ENCODE peak calls at places on chromosomes 13 and 19, in eight cellular contexts. One of them, this sample, is unnamed.

GRCh38 chr13:26477681-26478080 is 79.8 kb upstream of the WASF3 start:
- DNase-seq in stimulated activated naive CD4-positive, alpha-beta T cell: no peak
- DNase-seq in body of pancreas: no peak
- DNase-seq in NCI-H1417: no peak
- DNase-seq in cardiac fibroblast: no peak
- DNase-seq in dorsolateral prefrontal cortex: no peak
- DNase-seq in COLO829: no peak
- DNase-seq in CD4-positive, alpha-beta T cell: no peak
- DNase-seq in this sample: no peak

GRCh38 chr19:41740415-41741243 is 14.7 kb upstream of the CEACAM6 start:
- DNase-seq in dorsolateral prefrontal cortex: no peak
- DNase-seq in cardiac fibroblast: no peak
- DNase-seq in body of pancreas: no peak
- DNase-seq in stimulated activated naive CD4-positive, alpha-beta T cell: no peak
- DNase-seq in CD4-positive, alpha-beta T cell: no peak
- DNase-seq in COLO829: no peak
- DNase-seq in NCI-H1417: no peak
- DNase-seq in this sample: no peak

GRCh38 chr13:108322206-108322824 is 52.8 kb downstream of the TNFSF13B start:
- DNase-seq in dorsolateral prefrontal cortex: no peak
- DNase-seq in stimulated activated naive CD4-positive, alpha-beta T cell: no peak
- DNase-seq in COLO829: peak
- DNase-seq in cardiac fibroblast: peak
- DNase-seq in CD4-positive, alpha-beta T cell: no peak
- DNase-seq in NCI-H1417: peak
- DNase-seq in body of pancreas: no peak
- DNase-seq in this sample: peak

GRCh38 chr19:17296278-17296677 is 6.9 kb downstream of the ABHD8 start:
- DNase-seq in COLO829: peak
- DNase-seq in NCI-H1417: no peak
- DNase-seq in CD4-positive, alpha-beta T cell: no peak
- DNase-seq in cardiac fibroblast: no peak
- DNase-seq in stimulated activated naive CD4-positive, alpha-beta T cell: no peak
- DNase-seq in dorsolateral prefrontal cortex: no peak
- DNase-seq in body of pancreas: no peak
- DNase-seq in this sample: peak

GRCh38 chr13:42370229-42370628 is 98.3 kb downstream of the AKAP11 start:
- DNase-seq in COLO829: no peak
- DNase-seq in body of pancreas: no peak
- DNase-seq in NCI-H1417: no peak
- DNase-seq in dorsolateral prefrontal cortex: no peak
- DNase-seq in stimulated activated naive CD4-positive, alpha-beta T cell: no peak
- DNase-seq in cardiac fibroblast: no peak
- DNase-seq in CD4-positive, alpha-beta T cell: no peak
- DNase-seq in this sample: no peak

GRCh38 chr13:44908266-44908665 is 81.0 kb downstream of the NUFIP1 start:
- DNase-seq in stimulated activated naive CD4-positive, alpha-beta T cell: no peak
- DNase-seq in COLO829: no peak
- DNase-seq in CD4-positive, alpha-beta T cell: no peak
- DNase-seq in dorsolateral prefrontal cortex: no peak
- DNase-seq in body of pancreas: no peak
- DNase-seq in NCI-H1417: no peak
- DNase-seq in cardiac fibroblast: peak
- DNase-seq in this sample: no peak

GRCh38 chr19:604355-604754 is 14.7 kb downstream of the HCN2 start:
- DNase-seq in COLO829: no peak
- DNase-seq in stimulated activated naive CD4-positive, alpha-beta T cell: no peak
- DNase-seq in dorsolateral prefrontal cortex: no peak
- DNase-seq in NCI-H1417: no peak
- DNase-seq in body of pancreas: no peak
- DNase-seq in cardiac fibroblast: peak
- DNase-seq in CD4-positive, alpha-beta T cell: no peak
- DNase-seq in this sample: no peak

GRCh38 chr19:40687525-40688016 is 2.9 kb downstream of the NUMBL start:
- DNase-seq in dorsolateral prefrontal cortex: peak
- DNase-seq in COLO829: no peak
- DNase-seq in body of pancreas: peak
- DNase-seq in cardiac fibroblast: peak
- DNase-seq in stimulated activated naive CD4-positive, alpha-beta T cell: no peak
- DNase-seq in NCI-H1417: no peak
- DNase-seq in CD4-positive, alpha-beta T cell: no peak
- DNase-seq in this sample: peak

GRCh38 chr19:39408392-39409206 is 2.0 kb downstream of the ZFP36 start:
- DNase-seq in COLO829: no peak
- DNase-seq in CD4-positive, alpha-beta T cell: no peak
- DNase-seq in body of pancreas: peak
- DNase-seq in stimulated activated naive CD4-positive, alpha-beta T cell: peak
- DNase-seq in NCI-H1417: peak
- DNase-seq in cardiac fibroblast: peak
- DNase-seq in dorsolateral prefrontal cortex: no peak
- DNase-seq in this sample: no peak

GRCh38 chr19:16714702-16715294 is 4.8 kb upstream of the NWD1 start:
- DNase-seq in cardiac fibroblast: peak
- DNase-seq in COLO829: peak
- DNase-seq in NCI-H1417: peak
- DNase-seq in CD4-positive, alpha-beta T cell: peak
- DNase-seq in dorsolateral prefrontal cortex: peak
- DNase-seq in body of pancreas: peak
- DNase-seq in stimulated activated naive CD4-positive, alpha-beta T cell: no peak
- DNase-seq in this sample: peak

GRCh38 chr13:29918845-29919244 is 68.4 kb upstream of the UBL3 start:
- DNase-seq in stimulated activated naive CD4-positive, alpha-beta T cell: no peak
- DNase-seq in COLO829: no peak
- DNase-seq in CD4-positive, alpha-beta T cell: no peak
- DNase-seq in cardiac fibroblast: peak
- DNase-seq in body of pancreas: peak
- DNase-seq in dorsolateral prefrontal cortex: no peak
- DNase-seq in NCI-H1417: no peak
- DNase-seq in this sample: peak

GRCh38 chr19:55688422-55689218 is 13.6 kb downstream of the EPN1 start:
- DNase-seq in COLO829: no peak
- DNase-seq in dorsolateral prefrontal cortex: peak
- DNase-seq in CD4-positive, alpha-beta T cell: no peak
- DNase-seq in stimulated activated naive CD4-positive, alpha-beta T cell: no peak
- DNase-seq in body of pancreas: no peak
- DNase-seq in NCI-H1417: peak
- DNase-seq in cardiac fibroblast: no peak
- DNase-seq in this sample: no peak

GRCh38 chr13:51675385-51675784 is 91.1 kb downstream of the WDFY2 start:
- DNase-seq in COLO829: no peak
- DNase-seq in CD4-positive, alpha-beta T cell: no peak
- DNase-seq in body of pancreas: no peak
- DNase-seq in NCI-H1417: no peak
- DNase-seq in cardiac fibroblast: no peak
- DNase-seq in stimulated activated naive CD4-positive, alpha-beta T cell: no peak
- DNase-seq in dorsolateral prefrontal cortex: no peak
- DNase-seq in this sample: no peak

GRCh38 chr19:5588441-5588840 is 20.7 kb upstream of the TINCR start:
- DNase-seq in body of pancreas: no peak
- DNase-seq in stimulated activated naive CD4-positive, alpha-beta T cell: no peak
- DNase-seq in CD4-positive, alpha-beta T cell: no peak
- DNase-seq in cardiac fibroblast: no peak
- DNase-seq in NCI-H1417: no peak
- DNase-seq in dorsolateral prefrontal cortex: no peak
- DNase-seq in COLO829: no peak
- DNase-seq in this sample: peak

GRCh38 chr13:76937416-76937815 is 10.9 kb upstream of the ACOD1 start:
- DNase-seq in CD4-positive, alpha-beta T cell: no peak
- DNase-seq in cardiac fibroblast: peak
- DNase-seq in NCI-H1417: no peak
- DNase-seq in COLO829: peak
- DNase-seq in stimulated activated naive CD4-positive, alpha-beta T cell: no peak
- DNase-seq in body of pancreas: no peak
- DNase-seq in dorsolateral prefrontal cortex: no peak
- DNase-seq in this sample: peak

GRCh38 chr13:69589531-69589930 is 518.1 kb upstream of the ATXN8OS start:
- DNase-seq in dorsolateral prefrontal cortex: no peak
- DNase-seq in body of pancreas: no peak
- DNase-seq in NCI-H1417: no peak
- DNase-seq in COLO829: no peak
- DNase-seq in cardiac fibroblast: no peak
- DNase-seq in CD4-positive, alpha-beta T cell: no peak
- DNase-seq in stimulated activated naive CD4-positive, alpha-beta T cell: no peak
- DNase-seq in this sample: no peak

GRCh38 chr19:6274756-6275155 is 5.0 kb downstream of the MLLT1 start:
- DNase-seq in body of pancreas: peak
- DNase-seq in NCI-H1417: no peak
- DNase-seq in dorsolateral prefrontal cortex: no peak
- DNase-seq in COLO829: no peak
- DNase-seq in cardiac fibroblast: no peak
- DNase-seq in stimulated activated naive CD4-positive, alpha-beta T cell: no peak
- DNase-seq in CD4-positive, alpha-beta T cell: no peak
- DNase-seq in this sample: no peak

GRCh38 chr13:39941236-39941635 is 285.8 kb downstream of the COG6 start:
- DNase-seq in stimulated activated naive CD4-positive, alpha-beta T cell: no peak
- DNase-seq in body of pancreas: no peak
- DNase-seq in cardiac fibroblast: no peak
- DNase-seq in NCI-H1417: no peak
- DNase-seq in dorsolateral prefrontal cortex: no peak
- DNase-seq in COLO829: no peak
- DNase-seq in CD4-positive, alpha-beta T cell: no peak
- DNase-seq in this sample: no peak

GRCh38 chr19:17889609-17890214 is 18.0 kb downstream of the SLC5A5 start:
- DNase-seq in NCI-H1417: no peak
- DNase-seq in dorsolateral prefrontal cortex: no peak
- DNase-seq in cardiac fibroblast: peak
- DNase-seq in COLO829: peak
- DNase-seq in CD4-positive, alpha-beta T cell: no peak
- DNase-seq in body of pancreas: peak
- DNase-seq in stimulated activated naive CD4-positive, alpha-beta T cell: no peak
- DNase-seq in this sample: peak

GRCh38 chr19:18514800-18515682 is 6.8 kb downstream of the ELL start:
- DNase-seq in cardiac fibroblast: peak
- DNase-seq in stimulated activated naive CD4-positive, alpha-beta T cell: no peak
- DNase-seq in NCI-H1417: no peak
- DNase-seq in dorsolateral prefrontal cortex: no peak
- DNase-seq in COLO829: no peak
- DNase-seq in CD4-positive, alpha-beta T cell: no peak
- DNase-seq in body of pancreas: peak
- DNase-seq in this sample: no peak

GRCh38 chr19:40705362-40705651 is 11.4 kb downstream of the COQ8B start:
- DNase-seq in body of pancreas: peak
- DNase-seq in dorsolateral prefrontal cortex: no peak
- DNase-seq in NCI-H1417: no peak
- DNase-seq in CD4-positive, alpha-beta T cell: no peak
- DNase-seq in COLO829: no peak
- DNase-seq in stimulated activated naive CD4-positive, alpha-beta T cell: no peak
- DNase-seq in cardiac fibroblast: no peak
- DNase-seq in this sample: no peak

GRCh38 chr13:25429466-25429865 is 57.7 kb downstream of the ATP8A2 start:
- DNase-seq in dorsolateral prefrontal cortex: no peak
- DNase-seq in body of pancreas: no peak
- DNase-seq in cardiac fibroblast: no peak
- DNase-seq in NCI-H1417: no peak
- DNase-seq in stimulated activated naive CD4-positive, alpha-beta T cell: no peak
- DNase-seq in CD4-positive, alpha-beta T cell: no peak
- DNase-seq in COLO829: no peak
- DNase-seq in this sample: no peak

GRCh38 chr19:5790573-5791520 is at the start of gene DUS3L:
- DNase-seq in dorsolateral prefrontal cortex: peak
- DNase-seq in CD4-positive, alpha-beta T cell: peak
- DNase-seq in stimulated activated naive CD4-positive, alpha-beta T cell: peak
- DNase-seq in body of pancreas: peak
- DNase-seq in cardiac fibroblast: peak
- DNase-seq in NCI-H1417: peak
- DNase-seq in COLO829: peak
- DNase-seq in this sample: peak

GRCh38 chr13:58619396-58620113 is 988.0 kb downstream of the PCDH17 start:
- DNase-seq in dorsolateral prefrontal cortex: no peak
- DNase-seq in CD4-positive, alpha-beta T cell: no peak
- DNase-seq in cardiac fibroblast: no peak
- DNase-seq in body of pancreas: no peak
- DNase-seq in stimulated activated naive CD4-positive, alpha-beta T cell: no peak
- DNase-seq in COLO829: no peak
- DNase-seq in NCI-H1417: peak
- DNase-seq in this sample: peak

GRCh38 chr19:54105796-54106195 is 3.1 kb downstream of the NDUFA3 start:
- DNase-seq in stimulated activated naive CD4-positive, alpha-beta T cell: no peak
- DNase-seq in dorsolateral prefrontal cortex: no peak
- DNase-seq in COLO829: no peak
- DNase-seq in cardiac fibroblast: no peak
- DNase-seq in NCI-H1417: no peak
- DNase-seq in body of pancreas: no peak
- DNase-seq in CD4-positive, alpha-beta T cell: no peak
- DNase-seq in this sample: no peak

GRCh38 chr19:29247912-29248311 is 35.0 kb upstream of the UQCRFS1 start:
- DNase-seq in COLO829: no peak
- DNase-seq in body of pancreas: no peak
- DNase-seq in dorsolateral prefrontal cortex: no peak
- DNase-seq in cardiac fibroblast: no peak
- DNase-seq in NCI-H1417: no peak
- DNase-seq in CD4-positive, alpha-beta T cell: no peak
- DNase-seq in stimulated activated naive CD4-positive, alpha-beta T cell: no peak
- DNase-seq in this sample: no peak

GRCh38 chr19:58196911-58197616 is 14.2 kb downstream of the ZNF274 start:
- DNase-seq in CD4-positive, alpha-beta T cell: no peak
- DNase-seq in cardiac fibroblast: peak
- DNase-seq in body of pancreas: no peak
- DNase-seq in NCI-H1417: no peak
- DNase-seq in stimulated activated naive CD4-positive, alpha-beta T cell: no peak
- DNase-seq in COLO829: no peak
- DNase-seq in dorsolateral prefrontal cortex: no peak
- DNase-seq in this sample: peak

GRCh38 chr19:33143897-33144405 is 12.0 kb downstream of the WDR88 start:
- DNase-seq in COLO829: peak
- DNase-seq in NCI-H1417: peak
- DNase-seq in cardiac fibroblast: peak
- DNase-seq in stimulated activated naive CD4-positive, alpha-beta T cell: peak
- DNase-seq in body of pancreas: peak
- DNase-seq in dorsolateral prefrontal cortex: peak
- DNase-seq in CD4-positive, alpha-beta T cell: peak
- DNase-seq in this sample: no peak

GRCh38 chr19:8567522-8568172 is 9.6 kb downstream of the MYO1F start:
- DNase-seq in dorsolateral prefrontal cortex: no peak
- DNase-seq in cardiac fibroblast: no peak
- DNase-seq in NCI-H1417: no peak
- DNase-seq in stimulated activated naive CD4-positive, alpha-beta T cell: no peak
- DNase-seq in CD4-positive, alpha-beta T cell: no peak
- DNase-seq in body of pancreas: no peak
- DNase-seq in COLO829: no peak
- DNase-seq in this sample: no peak

GRCh38 chr13:59787679-59788078 is 376.0 kb downstream of the DIAPH3 start:
- DNase-seq in CD4-positive, alpha-beta T cell: no peak
- DNase-seq in COLO829: no peak
- DNase-seq in dorsolateral prefrontal cortex: no peak
- DNase-seq in stimulated activated naive CD4-positive, alpha-beta T cell: no peak
- DNase-seq in NCI-H1417: no peak
- DNase-seq in body of pancreas: no peak
- DNase-seq in cardiac fibroblast: no peak
- DNase-seq in this sample: no peak

GRCh38 chr13:93621051-93621450 is 394.4 kb downstream of the GPC6 start:
- DNase-seq in stimulated activated naive CD4-positive, alpha-beta T cell: no peak
- DNase-seq in cardiac fibroblast: no peak
- DNase-seq in CD4-positive, alpha-beta T cell: no peak
- DNase-seq in body of pancreas: no peak
- DNase-seq in COLO829: no peak
- DNase-seq in dorsolateral prefrontal cortex: no peak
- DNase-seq in NCI-H1417: no peak
- DNase-seq in this sample: no peak

GRCh38 chr19:44512326-44513298 is 12.3 kb upstream of the ZNF180 start:
- DNase-seq in stimulated activated naive CD4-positive, alpha-beta T cell: no peak
- DNase-seq in CD4-positive, alpha-beta T cell: peak
- DNase-seq in cardiac fibroblast: peak
- DNase-seq in dorsolateral prefrontal cortex: no peak
- DNase-seq in NCI-H1417: no peak
- DNase-seq in COLO829: peak
- DNase-seq in body of pancreas: no peak
- DNase-seq in this sample: peak

GRCh38 chr13:21825186-21825585 is 154.3 kb downstream of the FGF9 start:
- DNase-seq in cardiac fibroblast: no peak
- DNase-seq in COLO829: no peak
- DNase-seq in CD4-positive, alpha-beta T cell: no peak
- DNase-seq in body of pancreas: no peak
- DNase-seq in stimulated activated naive CD4-positive, alpha-beta T cell: no peak
- DNase-seq in dorsolateral prefrontal cortex: no peak
- DNase-seq in NCI-H1417: no peak
- DNase-seq in this sample: no peak

This sample was measured in astrocyte.